ENCODE peak calls at places on chromosome 10, in five cellular contexts. I, F, O, U and Z are unnamed samples.

GRCh38 chr10:22719406-22720042 is 5.1 kb upstream of the PIP4K2A start:
- DNase-seq in F (no peak), O (no peak), I (no peak), U (no peak), Z (no peak)

GRCh38 chr10:55183993-55184392 is 383.0 kb upstream of the PCDH15 start:
- DNase-seq in I (no peak), U (no peak), F (peak), O (no peak), Z (peak)

GRCh38 chr10:27745719-27746363 is at the start of gene MKX:
- DNase-seq in U (no peak), F (peak), I (no peak), O (peak), Z (no peak)

GRCh38 chr10:49620286-49620810 is 6.5 kb downstream of the CHAT start:
- DNase-seq in U (no peak), F (no peak), O (no peak), I (no peak), Z (no peak)

GRCh38 chr10:118721005-118721876 is 33.5 kb downstream of the CACUL1 start:
- DNase-seq in U (no peak), F (peak), I (peak), O (peak), Z (no peak)

GRCh38 chr10:5518143-5518542 is 6.6 kb upstream of the CALML3 start:
- DNase-seq in U (no peak), I (no peak), O (no peak), F (no peak), Z (no peak)

GRCh38 chr10:113941140-113941539 is 86.7 kb downstream of the NHLRC2 start:
- DNase-seq in U (no peak), F (no peak), O (no peak), I (no peak), Z (no peak)

GRCh38 chr10:35533565-35533964 is 71.6 kb upstream of the GJD4 start:
- DNase-seq in O (no peak), F (peak), I (peak), U (no peak), Z (no peak)

GRCh38 chr10:97335188-97335619 is 675 bp upstream of the FRAT2 start:
- DNase-seq in U (no peak), I (no peak), O (no peak), F (no peak), Z (no peak)

GRCh38 chr10:112053895-112054294 is 129.7 kb downstream of the GPAM start:
- DNase-seq in U (no peak), F (no peak), O (no peak), I (no peak), Z (no peak)

GRCh38 chr10:71971769-71972555 is 7.8 kb downstream of the CHST3 start:
- DNase-seq in U (no peak), O (no peak), F (no peak), I (no peak), Z (no peak)

GRCh38 chr10:119353438-119353837 is 146.1 kb downstream of the GRK5 start:
- DNase-seq in I (no peak), O (no peak), U (no peak), F (no peak), Z (no peak)

GRCh38 chr10:13105184-13105583 is 5.2 kb downstream of the OPTN start:
- DNase-seq in O (peak), I (no peak), U (no peak), F (peak), Z (no peak)

GRCh38 chr10:104331208-104331838 is 6.9 kb downstream of the ITPRIP start:
- DNase-seq in F (peak), U (no peak), I (peak), O (peak), Z (no peak)

GRCh38 chr10:44388641-44389040 is 3.7 kb upstream of the CXCL12 start:
- DNase-seq in I (no peak), U (no peak), F (no peak), O (no peak), Z (no peak)

GRCh38 chr10:127338391-127339108 is 142.2 kb upstream of the INSYN2A start:
- DNase-seq in F (peak), U (peak), O (no peak), I (peak), Z (no peak)

GRCh38 chr10:20446794-20447193 is 450.3 kb downstream of the NEBL start:
- DNase-seq in F (no peak), I (no peak), O (no peak), U (no peak), Z (no peak)

GRCh38 chr10:17533731-17534130 is 79.3 kb upstream of the ST8SIA6 start:
- DNase-seq in O (peak), F (peak), U (no peak), I (peak), Z (no peak)

GRCh38 chr10:28254290-28254985 is 48.4 kb downstream of the MPP7 start:
- DNase-seq in F (peak), I (peak), O (peak), U (peak), Z (no peak)

GRCh38 chr10:17206210-17206709 is 4.8 kb upstream of the TRDMT1 start:
- DNase-seq in U (no peak), I (peak), F (peak), O (peak), Z (no peak)

DNA sequence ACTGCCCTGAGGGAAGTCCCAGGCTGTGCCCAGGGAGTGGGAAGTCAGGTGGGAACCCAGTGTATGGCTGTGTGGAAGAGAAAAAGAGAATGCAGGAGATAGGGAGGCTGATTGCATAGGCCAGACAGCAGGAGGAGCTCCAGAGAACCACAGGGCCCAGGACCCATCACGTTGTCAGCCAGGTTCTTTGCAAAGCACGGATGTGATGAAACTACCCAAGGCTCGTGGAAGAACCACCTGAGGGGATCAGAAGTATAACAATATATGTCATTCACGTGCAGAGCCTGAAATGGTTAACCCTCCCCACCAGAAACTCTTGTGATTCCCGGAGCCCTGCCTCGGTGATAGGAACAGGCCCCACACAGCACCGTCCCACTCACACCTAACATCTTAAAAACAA is 83.6 kb downstream of the LARP4B start:
- DNase-seq in U (no peak), O (no peak), F (no peak), I (peak), Z (no peak)
- TF ChIP-seq CTCF in U (peak), O (no peak), F (no peak), I (peak), Z (peak)

DNA sequence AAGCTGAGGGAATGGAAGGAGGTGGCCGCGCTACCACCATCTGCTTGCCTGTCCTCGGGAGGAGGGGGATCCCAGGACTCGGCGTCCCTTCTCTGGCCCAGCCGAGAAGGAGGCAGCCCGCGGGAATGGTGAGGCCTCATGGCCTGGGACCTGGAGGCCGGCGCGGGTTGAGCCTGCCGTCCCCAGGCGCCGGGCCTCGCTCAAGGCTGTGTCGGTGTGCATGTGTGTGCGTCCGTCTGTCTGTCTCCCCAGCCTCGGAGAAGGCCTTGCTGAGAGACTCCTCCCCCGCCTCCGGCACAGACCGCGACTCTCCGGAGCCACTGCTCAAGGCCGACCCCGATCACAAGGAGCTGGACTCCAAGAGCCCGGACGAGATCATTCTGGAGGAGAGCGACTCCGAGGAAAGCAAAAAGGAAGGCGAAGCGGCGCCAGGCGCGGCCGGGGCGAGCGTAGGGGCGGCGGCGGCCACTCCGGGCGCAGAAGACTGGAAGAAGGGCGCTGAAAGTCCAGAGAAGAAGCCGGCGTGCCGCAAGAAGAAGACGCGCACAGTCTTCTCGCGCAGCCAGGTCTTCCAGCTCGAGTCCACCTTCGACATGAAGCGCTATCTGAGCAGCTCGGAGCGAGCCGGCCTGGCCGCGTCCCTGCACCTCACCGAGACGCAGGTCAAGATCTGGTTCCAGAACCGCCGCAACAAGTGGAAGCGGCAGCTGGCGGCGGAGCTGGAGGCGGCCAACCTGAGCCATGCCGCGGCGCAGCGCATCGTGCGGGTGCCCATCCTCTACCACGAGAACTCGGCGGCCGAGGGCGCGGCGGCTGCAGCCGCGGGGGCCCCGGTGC is 1.3 kb downstream of the HMX3 start:
- DNase-seq in I (peak), U (no peak), O (no peak), F (peak), Z (no peak)
- H3K4me3 ChIP-seq in I (no peak), U (no peak), O (no peak), F (no peak), Z (no peak)

DNA sequence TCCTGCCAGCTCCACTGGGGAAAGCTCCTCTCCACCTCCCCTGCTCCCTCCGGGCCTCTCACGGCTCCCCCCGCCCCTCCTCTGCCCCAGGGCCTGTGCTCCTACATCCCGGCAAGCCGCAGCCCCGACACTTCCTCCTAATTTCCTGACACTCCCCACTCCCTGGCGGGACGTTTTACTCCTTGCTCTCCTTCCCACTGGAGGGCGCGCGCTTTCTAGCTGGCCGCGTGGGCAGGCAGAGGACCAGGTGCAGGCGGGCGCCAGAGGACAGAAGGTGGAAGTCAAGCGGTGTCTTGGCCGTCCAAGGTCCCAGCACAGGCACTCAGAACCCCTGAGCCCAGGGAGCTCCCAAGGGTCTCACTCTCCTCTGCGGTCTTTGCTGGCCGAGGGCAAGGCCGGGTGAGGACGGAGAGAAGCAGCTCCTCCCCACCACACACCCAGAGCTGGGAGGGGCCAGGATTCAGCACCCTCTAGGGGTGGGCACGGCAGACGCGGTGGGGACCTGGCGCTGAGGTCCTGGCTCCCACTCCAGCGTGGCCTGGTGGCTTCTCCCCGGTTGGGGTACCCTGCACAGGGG is 19.1 kb downstream of the ADAM8 start:
- DNase-seq in I (peak), F (peak), U (no peak), O (no peak), Z (no peak)
- TF ChIP-seq CTCF in I (peak), F (peak), U (peak), O (no peak), Z (peak)

GRCh38 chr10:6726924-6727323 is 146.8 kb upstream of the PRKCQ start:
- DNase-seq in U (no peak), O (no peak), F (no peak), I (no peak), Z (no peak)

GRCh38 chr10:6721480-6721879 is 141.4 kb upstream of the PRKCQ start:
- DNase-seq in O (peak), U (peak), I (peak), F (peak), Z (peak)

GRCh38 chr10:6716521-6716920 is 136.4 kb upstream of the PRKCQ start:
- DNase-seq in I (no peak), O (peak), F (peak), U (no peak), Z (no peak)

GRCh38 chr10:6722616-6723004 is 142.5 kb upstream of the PRKCQ start:
- DNase-seq in I (peak), U (no peak), F (peak), O (peak), Z (peak)

GRCh38 chr10:6721964-6722615 is 142.0 kb upstream of the PRKCQ start:
- DNase-seq in F (peak), I (peak), O (peak), U (peak), Z (peak)
- H3K4me3 ChIP-seq in F (peak), I (peak), O (no peak), U (no peak), Z (no peak)